ENCODE peak calls at places on chromosomes 13 and 19, in four cellular contexts. M is mammary epithelial cell, F is glutamatergic neuron, K is activated B cell treated with CpG ODN at 0.5 μM for 24 hours. V is an unnamed sample.

GRCh38 chr19:19274716-19275115 is 1.6 kb upstream of the TM6SF2 start:
- DNase-seq in M (no peak), F (no peak), K (no peak), V (no peak)

GRCh38 chr13:112693831-112694497 is 4.1 kb downstream of the ATP11A start:
- DNase-seq in M (peak), F (no peak), K (no peak), V (peak)

GRCh38 chr13:47747901-47748300 is 253.2 kb downstream of the SUCLA2 start:
- DNase-seq in M (no peak), F (no peak), K (no peak), V (no peak)

GRCh38 chr13:45564108-45564507 is 51.4 kb downstream of the ERICH6B start:
- DNase-seq in M (peak), F (no peak), K (no peak), V (peak)

GRCh38 chr13:113992276-113993005 is 18.6 kb upstream of the C13orf46 start:
- DNase-seq in M (no peak), F (no peak), K (no peak), V (no peak)

GRCh38 chr19:3982701-3983541 is 2.3 kb downstream of the EEF2 start:
- DNase-seq in M (peak), F (no peak), K (no peak), V (peak)

GRCh38 chr19:889662-890295 is 3.2 kb downstream of the MED16 start:
- DNase-seq in M (no peak), F (no peak), K (no peak), V (no peak)

GRCh38 chr13:51934461-51935087 is 72.8 kb downstream of the CCDC70 start:
- DNase-seq in M (no peak), F (no peak), K (no peak), V (no peak)

GRCh38 chr13:114132419-114133121 is at the start of gene RASA3:
- DNase-seq in M (peak), F (peak), K (peak), V (peak)

GRCh38 chr19:42206871-42207755 is 10.4 kb downstream of the DEDD2 start:
- DNase-seq in M (peak), F (no peak), K (no peak), V (peak)

GRCh38 chr13:59970847-59971246 is 192.9 kb downstream of the DIAPH3 start:
- DNase-seq in M (no peak), F (no peak), K (no peak), V (no peak)

GRCh38 chr19:16943942-16944625 is 55.3 kb downstream of the F2RL3 start:
- DNase-seq in M (no peak), F (no peak), K (no peak), V (no peak)

GRCh38 chr19:58182577-58182988 is 278 bp upstream of the ZNF274 start:
- DNase-seq in M (peak), F (no peak), K (no peak), V (no peak)

GRCh38 chr19:42068756-42069571 is 1.0 kb downstream of the GRIK5 start:
- DNase-seq in M (no peak), F (no peak), K (no peak), V (no peak)

GRCh38 chr19:6214881-6215541 is 64.8 kb downstream of the MLLT1 start:
- DNase-seq in M (no peak), F (no peak), K (no peak), V (no peak)

GRCh38 chr13:34155931-34156607 is 338.1 kb downstream of the RFC3 start:
- DNase-seq in M (peak), F (no peak), K (no peak), V (peak)

GRCh38 chr19:33399745-33400681 is 26.5 kb downstream of the CEBPG start:
- DNase-seq in M (no peak), F (peak), K (no peak), V (no peak)

GRCh38 chr13:28396053-28396452 is 98.9 kb downstream of the FLT1 start:
- DNase-seq in M (no peak), F (no peak), K (no peak), V (peak)

GRCh38 chr13:26133851-26134250 is 82.0 kb upstream of the SHISA2 start:
- DNase-seq in M (no peak), F (no peak), K (no peak), V (no peak)
- TF ChIP-seq CTCF in M (no peak), F (peak), K (no peak), V (no peak)

GRCh38 chr19:49845433-49845832 is 5.5 kb upstream of the PTOV1 start:
- DNase-seq in M (no peak), F (no peak), K (no peak), V (no peak)
- TF ChIP-seq CTCF in M (no peak), F (no peak), K (no peak), V (no peak)

DNA sequence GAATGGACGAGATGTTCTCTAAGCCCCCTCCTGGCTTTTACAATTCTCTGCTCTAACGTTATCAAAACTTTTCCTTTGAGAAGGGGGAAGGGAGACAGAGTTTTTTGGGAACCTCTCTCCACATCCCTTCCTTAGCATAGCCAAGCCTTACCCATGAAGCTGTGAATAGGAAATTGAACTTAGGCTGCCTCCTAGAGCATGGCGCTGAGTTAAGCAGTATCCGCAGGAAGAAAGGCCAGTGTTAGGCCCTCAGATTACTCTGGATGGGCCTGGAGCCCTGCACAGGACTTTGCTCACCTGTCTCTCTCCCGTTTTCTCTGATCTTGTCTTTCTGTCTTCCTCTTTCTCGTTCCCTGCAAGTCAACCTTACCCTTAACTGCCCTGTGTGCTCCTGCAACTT is 39.6 kb downstream of the CYP2B6 start:
- DNase-seq in M (no peak), F (no peak), K (no peak), V (no peak)
- TF ChIP-seq CTCF in M (no peak), F (no peak), K (no peak), V (no peak)

GRCh38 chr19:50777261-50777660 is 7.0 kb downstream of the GPR32 start:
- DNase-seq in M (no peak), F (no peak), K (no peak), V (no peak)
- TF ChIP-seq CTCF in M (no peak), F (no peak), K (no peak), V (no peak)

V was measured in MCF 10A.